ENCODE peak calls at places on chromosomes 1 and 21, in seven cellular contexts. Y is HCT116, X is SK-N-SH, H is K562, R is H1, F is GM12878, P is HepG2. C is an unnamed sample.

GRCh38 chr21:23542097-23542496 is 2065.2 kb downstream of the MRPL39 start:
- DNase-seq in Y (no peak), X (no peak), H (no peak), R (no peak), F (no peak), P (no peak), C (no peak)

GRCh38 chr1:183235503-183235902 is 49.4 kb downstream of the LAMC2 start:
- DNase-seq in Y (no peak), X (no peak), H (no peak), R (no peak), F (no peak), P (no peak), C (no peak)

GRCh38 chr1:247588060-247588459 is at the start of gene OR2G2:
- DNase-seq in Y (no peak), X (no peak), H (no peak), R (no peak), F (no peak), P (no peak), C (no peak)

GRCh38 chr1:25658791-25659431 is 42.3 kb downstream of the MAN1C1 start:
- DNase-seq in Y (no peak), X (peak), H (no peak), R (no peak), F (no peak), P (no peak), C (no peak)

GRCh38 chr1:22798083-22798482 is 87.4 kb downstream of the EPHB2 start:
- DNase-seq in Y (no peak), X (no peak), H (no peak), R (no peak), F (no peak), P (no peak), C (no peak)

GRCh38 chr1:92944901-92945747 is 16.1 kb downstream of the DIPK1A start:
- DNase-seq in Y (no peak), X (no peak), H (no peak), R (no peak), F (no peak), P (no peak), C (no peak)

GRCh38 chr1:212531796-212532195 is 76.8 kb upstream of the ATF3 start:
- DNase-seq in Y (no peak), X (no peak), H (no peak), R (no peak), F (no peak), P (no peak), C (no peak)

GRCh38 chr1:54153548-54154439 is 994 bp upstream of the CDCP2 start:
- DNase-seq in Y (no peak), X (no peak), H (no peak), R (no peak), F (no peak), P (peak), C (peak)

GRCh38 chr1:85276290-85277026 is at the start of gene BCL10:
- DNase-seq in Y (peak), X (peak), H (peak), R (peak), F (peak), P (peak), C (peak)

GRCh38 chr1:234845097-234845660 is 235.2 kb upstream of the IRF2BP2 start:
- DNase-seq in Y (no peak), X (no peak), H (no peak), R (no peak), F (peak), P (no peak), C (no peak)

GRCh38 chr1:41496080-41497055 is 11.9 kb upstream of the EDN2 start:
- DNase-seq in Y (peak), X (no peak), H (peak), R (peak), F (no peak), P (peak), C (no peak)

GRCh38 chr1:5953386-5953785 is 38.8 kb downstream of the NPHP4 start:
- DNase-seq in Y (no peak), X (no peak), H (no peak), R (no peak), F (no peak), P (no peak), C (no peak)

GRCh38 chr1:215842905-215843304 is 275.8 kb downstream of the KCTD3 start:
- DNase-seq in Y (no peak), X (no peak), H (no peak), R (no peak), F (no peak), P (no peak), C (no peak)

GRCh38 chr1:147600119-147601111 is 59.1 kb downstream of the BCL9 start:
- DNase-seq in Y (no peak), X (no peak), H (no peak), R (no peak), F (no peak), P (peak), C (no peak)

GRCh38 chr1:94907161-94907560 is 19.7 kb downstream of the CNN3 start:
- DNase-seq in Y (no peak), X (no peak), H (no peak), R (no peak), F (no peak), P (no peak), C (no peak)

GRCh38 chr1:229788004-229788403 is 162.0 kb downstream of the URB2 start:
- DNase-seq in Y (no peak), X (no peak), H (no peak), R (no peak), F (no peak), P (no peak), C (no peak)

GRCh38 chr1:151858030-151858746 is 4.7 kb upstream of the THEM5 start:
- DNase-seq in Y (no peak), X (no peak), H (no peak), R (no peak), F (no peak), P (no peak), C (no peak)

GRCh38 chr1:224495861-224496260 is 61.3 kb upstream of the WDR26 start:
- DNase-seq in Y (no peak), X (no peak), H (no peak), R (no peak), F (no peak), P (no peak), C (no peak)

GRCh38 chr1:162635418-162635817 is 3.2 kb downstream of the DDR2 start:
- DNase-seq in Y (no peak), X (no peak), H (no peak), R (no peak), F (no peak), P (peak), C (no peak)

DNA sequence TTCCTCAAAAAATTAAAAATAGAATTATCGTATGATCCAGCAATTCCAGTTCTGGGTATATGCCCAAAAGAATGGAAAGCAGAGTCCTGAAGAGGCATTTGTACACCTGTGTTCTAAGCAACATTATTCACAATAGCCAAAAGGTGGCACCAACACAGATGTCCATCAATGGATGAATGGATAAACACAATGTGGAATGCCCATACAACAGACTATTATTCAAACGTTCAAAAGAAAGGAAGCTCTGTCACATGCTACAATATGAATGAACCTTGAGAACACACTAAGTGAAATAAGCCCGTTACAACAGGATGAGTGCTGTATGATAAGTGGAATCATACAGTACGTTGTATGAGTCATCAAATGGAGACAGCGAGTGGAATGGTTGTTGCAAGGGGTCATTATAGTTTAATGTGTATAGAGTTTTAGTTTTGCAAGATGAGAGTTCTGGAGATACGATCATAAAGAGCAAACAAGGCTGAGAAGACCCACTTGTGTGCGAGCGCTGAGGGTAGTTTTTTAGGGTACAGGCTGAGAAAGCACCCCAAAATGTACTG is 80.1 kb downstream of the SH3BGR start:
- DNase-seq in Y (peak), X (no peak), H (no peak), R (no peak), F (no peak), P (no peak), C (peak)
- TF ChIP-seq JUND in Y (no peak), X (no peak), H (peak), R (no peak), F (no peak), P (no peak), C (no peak)

GRCh38 chr1:19926296-19927129 is 3.1 kb upstream of the PLA2G2E start:
- DNase-seq in Y (peak), X (no peak), H (no peak), R (no peak), F (no peak), P (peak), C (no peak)
- TF ChIP-seq JUND in Y (peak), X (no peak), H (no peak), R (no peak), F (no peak), P (peak), C (no peak)

GRCh38 chr1:83998599-83999315 is at the start of gene TTLL7:
- DNase-seq in Y (no peak), X (peak), H (peak), R (no peak), F (no peak), P (peak), C (peak)
- TF ChIP-seq JUND in Y (peak), X (peak), H (peak), R (peak), F (peak), P (no peak), C (no peak)

GRCh38 chr21:17050156-17050555 is 462.7 kb upstream of the CXADR start:
- DNase-seq in Y (no peak), X (no peak), H (no peak), R (no peak), F (no peak), P (no peak), C (no peak)
- TF ChIP-seq JUND in Y (no peak), X (no peak), H (no peak), R (no peak), F (no peak), P (no peak), C (no peak)

C was measured in T47D.